ENCODE peak calls at places on chromosomes 7 and 10, in nine cellular contexts. S, R, Y, T, I, Z, H, A and V are unnamed samples.

GRCh38 chr7:117034851-117035462 is 81.7 kb downstream of the ST7 start:
- DNase-seq in I (no peak), A (no peak), Y (no peak), R (no peak), S (no peak), H (no peak), T (no peak), Z (no peak), V (no peak)

GRCh38 chr7:92797284-92797683 is 39.1 kb downstream of the CDK6 start:
- DNase-seq in R (no peak), S (no peak), I (no peak), A (no peak), H (no peak), T (no peak), Z (no peak), Y (no peak), V (no peak)

GRCh38 chr7:101804087-101804631 is 13.3 kb upstream of the CUX1 start:
- DNase-seq in H (no peak), Z (peak), A (no peak), I (peak), S (no peak), T (no peak), Y (no peak), R (no peak), V (no peak)

GRCh38 chr7:11236680-11237079 is 263.0 kb downstream of the PHF14 start:
- DNase-seq in Y (no peak), Z (no peak), H (no peak), T (no peak), R (no peak), S (no peak), I (no peak), A (no peak), V (no peak)

GRCh38 chr7:43430412-43430811 is 152.5 kb upstream of the STK17A start:
- DNase-seq in R (no peak), T (no peak), S (no peak), Z (no peak), Y (no peak), H (no peak), I (no peak), A (no peak), V (no peak)

GRCh38 chr7:2520131-2520807 is 695 bp downstream of the LFNG start:
- DNase-seq in I (no peak), Z (peak), T (peak), R (peak), A (no peak), H (no peak), S (peak), Y (no peak), V (no peak)

GRCh38 chr7:158595068-158595467 is 7.4 kb upstream of the PTPRN2 start:
- DNase-seq in I (no peak), Z (peak), Y (no peak), A (no peak), H (no peak), R (peak), S (no peak), T (no peak), V (no peak)

GRCh38 chr7:131159961-131160361 is 167.7 kb upstream of the MKLN1 start:
- DNase-seq in I (no peak), Y (no peak), S (no peak), T (no peak), R (no peak), H (no peak), Z (no peak), A (no peak), V (no peak)

GRCh38 chr7:26346611-26347200 is 55.0 kb downstream of the SNX10 start:
- DNase-seq in H (no peak), A (no peak), S (no peak), Z (no peak), R (no peak), I (no peak), Y (no peak), T (no peak), V (no peak)

GRCh38 chr10:116857156-116857555 is 7.9 kb downstream of the ENO4 start:
- DNase-seq in T (no peak), Z (no peak), R (no peak), A (no peak), I (no peak), Y (no peak), H (no peak), S (no peak), V (no peak)

GRCh38 chr10:49744924-49745605 is 17.1 kb downstream of the OGDHL start:
- DNase-seq in Y (peak), S (peak), R (peak), H (no peak), A (no peak), I (peak), Z (no peak), T (no peak), V (no peak)

GRCh38 chr10:122830965-122831353 is 14.7 kb downstream of the CUZD1 start:
- DNase-seq in I (no peak), T (no peak), H (no peak), Y (no peak), A (no peak), Z (no peak), S (no peak), R (no peak), V (no peak)

GRCh38 chr7:139855498-139856270 is 26.6 kb downstream of the TBXAS1 start:
- DNase-seq in R (peak), Z (peak), A (no peak), Y (no peak), S (no peak), T (peak), I (no peak), H (no peak), V (peak)

GRCh38 chr10:104331208-104331838 is 6.9 kb downstream of the ITPRIP start:
- DNase-seq in Y (peak), S (no peak), T (no peak), A (no peak), R (peak), I (no peak), H (no peak), Z (no peak), V (no peak)

GRCh38 chr7:1811850-1812692 is 142.0 kb downstream of the ELFN1 start:
- DNase-seq in S (peak), R (peak), T (peak), I (no peak), A (no peak), Z (peak), H (no peak), Y (peak), V (peak)

GRCh38 chr7:44394636-44395035 is 69.2 kb upstream of the CAMK2B start:
- DNase-seq in Z (no peak), R (peak), A (no peak), S (no peak), H (no peak), I (no peak), T (no peak), Y (peak), V (no peak)

GRCh38 chr7:100728196-100728595 is 5.2 kb upstream of the ZAN start:
- DNase-seq in I (no peak), T (no peak), Z (no peak), S (no peak), Y (no peak), R (no peak), A (no peak), H (no peak), V (no peak)

GRCh38 chr7:101618916-101619315 is 10.2 kb downstream of the MYL10 start:
- DNase-seq in Y (no peak), R (no peak), Z (no peak), T (no peak), H (no peak), I (no peak), S (peak), A (no peak), V (no peak)

GRCh38 chr10:5545778-5546710 is 21.3 kb downstream of the CALML3 start:
- DNase-seq in A (no peak), Y (no peak), T (no peak), H (no peak), Z (no peak), I (no peak), S (no peak), R (peak), V (no peak)